ENCODE peak calls at places on chromosome 20, in five cellular contexts. C is GM12878, A is HepG2, P is HCT116, K is SK-N-SH. U is an unnamed sample.

GRCh38 chr20:22339091-22339881 is 245.1 kb downstream of the FOXA2 start:
- DNase-seq in P (peak), A (peak), K (peak), C (no peak), U (peak)

GRCh38 chr20:45629496-45630100 is at the start of gene WFDC10A:
- DNase-seq in P (peak), A (peak), K (peak), C (no peak), U (peak)

GRCh38 chr20:22821081-22821480 is 214.0 kb upstream of the SSTR4 start:
- DNase-seq in C (no peak), P (no peak), A (no peak), K (no peak), U (no peak)

GRCh38 chr20:40991181-40991889 is 37.3 kb upstream of the TOP1 start:
- DNase-seq in A (no peak), C (peak), P (no peak), K (no peak), U (no peak)

GRCh38 chr20:62065669-62066338 is at the start of gene TAF4:
- DNase-seq in A (peak), P (no peak), K (peak), C (no peak), U (no peak)

GRCh38 chr20:57211406-57211805 is 55.0 kb downstream of the BMP7 start:
- DNase-seq in P (no peak), K (no peak), C (no peak), A (no peak), U (no peak)

GRCh38 chr20:4962257-4962855 is 39.0 kb downstream of the SLC23A2 start:
- DNase-seq in K (no peak), C (no peak), A (no peak), P (no peak), U (no peak)

GRCh38 chr20:10551732-10552724 is 116.9 kb downstream of the SLX4IP start:
- DNase-seq in K (no peak), P (no peak), C (no peak), A (no peak), U (no peak)

GRCh38 chr20:7523288-7523687 is 417.0 kb downstream of the HAO1 start:
- DNase-seq in P (no peak), A (no peak), C (no peak), K (no peak), U (no peak)

DNA sequence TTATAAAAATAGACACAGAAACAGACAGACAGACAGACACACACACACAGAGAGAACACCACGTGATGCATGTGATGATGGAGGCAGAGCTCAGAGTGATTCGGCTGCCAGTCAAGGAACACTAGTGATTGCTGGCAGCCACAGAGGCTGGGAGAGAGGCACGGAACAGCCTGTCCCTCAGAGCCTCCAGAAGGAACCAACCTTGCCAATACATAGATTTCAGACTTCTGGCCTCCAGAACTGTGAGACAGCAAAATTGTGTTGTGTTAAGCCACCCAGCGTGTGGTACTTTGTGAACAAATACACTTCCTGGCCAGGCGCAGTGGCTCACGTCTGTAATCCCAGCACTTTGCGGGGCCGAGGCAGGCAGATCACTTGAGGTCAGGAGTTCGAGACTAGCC is 9.5 kb upstream of the PARD6B start:
- DNase-seq in A (no peak), C (no peak), P (no peak), K (no peak), U (no peak)
- TF ChIP-seq POLR2AphosphoS5 in A (no peak), C (no peak), P (no peak), K (no peak), U (no peak)

DNA sequence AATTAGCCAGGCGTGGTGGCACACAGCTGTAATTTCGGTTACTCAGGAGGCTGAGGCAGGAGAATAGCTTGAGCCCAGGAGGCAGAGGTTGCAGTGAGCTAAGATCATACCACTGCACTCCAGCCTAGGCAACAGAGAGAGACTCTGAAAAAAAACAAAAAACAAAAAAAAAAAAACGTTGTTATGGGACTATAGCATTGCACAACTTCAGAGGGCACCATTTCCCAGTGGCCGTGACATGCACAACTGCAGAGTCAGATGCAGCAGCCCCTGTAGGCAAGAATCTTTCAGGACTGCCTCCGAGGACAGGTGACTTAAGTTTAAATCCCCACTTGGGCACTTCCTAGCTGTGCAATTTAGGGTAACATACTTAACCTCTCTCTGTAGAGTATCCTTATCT is 64.0 kb downstream of the ZNF217 start:
- DNase-seq in A (no peak), C (no peak), P (no peak), K (no peak), U (no peak)
- TF ChIP-seq CTCF in A (no peak), C (no peak), P (no peak), K (no peak), U (no peak)

GRCh38 chr20:33945391-33946079 is 48.2 kb upstream of the RALY start:
- DNase-seq in K (no peak), P (no peak), C (no peak), A (peak), U (no peak)
- TF ChIP-seq SIN3A in K (no peak), P (no peak), C (no peak), A (no peak), U (no peak)

DNA sequence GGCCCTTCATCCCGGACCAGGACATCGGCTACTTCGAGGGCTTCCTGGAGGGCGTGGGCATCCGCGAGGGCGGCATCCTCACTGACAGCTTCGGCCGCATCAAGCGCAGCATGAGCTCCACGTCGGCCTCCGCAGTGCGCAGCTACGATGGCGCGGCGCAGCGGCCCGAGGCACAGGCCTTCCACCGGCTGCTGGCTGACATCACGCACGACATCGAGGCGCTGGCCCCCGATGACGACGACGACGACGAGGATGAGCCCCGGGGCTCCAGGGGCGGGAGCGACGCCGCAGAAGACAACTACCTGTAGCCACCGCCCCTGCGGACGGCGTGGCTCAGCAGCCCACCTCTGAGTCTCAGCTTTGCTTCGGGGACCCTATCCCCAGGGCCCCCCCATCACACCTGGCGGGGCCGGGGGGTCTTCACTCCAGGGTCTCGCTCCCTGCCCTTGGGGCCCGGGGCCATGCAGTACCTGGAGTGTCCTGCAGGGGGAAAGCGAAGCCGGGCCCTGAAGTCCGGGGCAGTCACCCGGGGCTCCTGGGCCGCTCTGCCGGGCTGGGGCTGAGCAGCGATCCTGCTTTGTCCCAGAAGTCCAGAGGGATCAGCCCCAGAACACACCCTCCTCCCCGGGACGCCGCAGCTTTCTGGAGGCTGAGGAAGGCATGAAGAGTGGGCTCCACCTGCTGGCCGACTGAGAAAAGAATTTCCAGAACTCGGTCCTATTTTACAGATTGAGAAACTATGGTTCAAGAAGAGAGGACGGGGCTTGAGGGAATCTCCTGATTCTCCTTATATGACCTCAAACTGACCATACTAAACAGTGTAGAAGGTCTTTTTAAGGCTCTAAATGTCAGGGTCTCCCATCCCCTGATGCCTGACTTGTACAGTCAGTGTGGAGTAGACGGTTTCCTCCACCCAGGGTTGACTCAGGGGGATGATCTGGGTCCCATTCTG is 20.8 kb upstream of the HCK start:
- DNase-seq in K (peak), P (peak), C (no peak), A (peak), U (peak)
- TF ChIP-seq POLR2AphosphoS5 in K (no peak), P (no peak), C (no peak), A (no peak), U (peak)